ENCODE peak calls at places on chromosomes 12 and 14, in ten cellular contexts. F is CD8-positive, alpha-beta T cell; Z is stomach; P is cardiac muscle cell; M is fibroblast of pulmonary artery; H is NB4; B is AG09319; A is tibial nerve; I is transverse colon; T is osteocyte. V is an unnamed sample.

GRCh38 chr12:40104461-40105264 is 1.2 kb downstream of the SLC2A13 start:
- DNase-seq in F (no peak), Z (no peak), P (no peak), M (no peak), H (no peak), B (no peak), A (no peak), I (peak; percentile 33), T (no peak), V (no peak)

GRCh38 chr12:76451528-76451927 is 103.3 kb upstream of the BBS10 start:
- DNase-seq in F (no peak), Z (no peak), P (no peak), M (no peak), H (no peak), B (no peak), A (no peak), I (no peak), T (no peak), V (no peak)

GRCh38 chr12:42446761-42447160 is 120.8 kb downstream of the PPHLN1 start:
- DNase-seq in F (no peak), Z (no peak), P (no peak), M (peak; percentile 29), H (no peak), B (no peak), A (no peak), I (no peak), T (no peak), V (no peak)

GRCh38 chr14:56587701-56588100 is 8.1 kb downstream of the TMEM260 start:
- DNase-seq in F (no peak), Z (no peak), P (no peak), M (no peak), H (no peak), B (no peak), A (no peak), I (no peak), T (no peak), V (no peak)

GRCh38 chr12:81992461-81992860 is 233.3 kb upstream of the PPFIA2 start:
- DNase-seq in F (peak; percentile 56), Z (peak; percentile 34), P (peak; percentile 48), M (no peak), H (peak; percentile 32), B (no peak), A (no peak), I (peak; percentile 7), T (no peak), V (peak; percentile 24)

GRCh38 chr12:10849425-10849878 is at the start of gene PRR4:
- DNase-seq in F (no peak), Z (no peak), P (no peak), M (no peak), H (no peak), B (no peak), A (no peak), I (no peak), T (no peak), V (no peak)

GRCh38 chr12:95996034-95996658 is at the start of gene HAL:
- DNase-seq in F (no peak), Z (peak; percentile 45), P (no peak), M (peak; percentile 34), H (peak; percentile 97), B (no peak), A (no peak), I (peak; percentile 18), T (no peak), V (no peak)

GRCh38 chr14:91317381-91318313 is 73.1 kb upstream of the GPR68 start:
- DNase-seq in F (peak; percentile 98), Z (peak; percentile 83), P (no peak), M (peak; percentile 58), H (peak; percentile 93), B (no peak), A (no peak), I (peak; percentile 87), T (no peak), V (no peak)

GRCh38 chr12:109767991-109768900 is 54.6 kb downstream of the FAM222A start:
- DNase-seq in F (no peak), Z (peak; percentile 21), P (no peak), M (no peak), H (no peak), B (no peak), A (no peak), I (no peak), T (no peak), V (no peak)

GRCh38 chr12:18799561-18799960 is 61.6 kb downstream of the CAPZA3 start:
- DNase-seq in F (no peak), Z (no peak), P (no peak), M (peak; percentile 65), H (no peak), B (no peak), A (no peak), I (no peak), T (no peak), V (no peak)

GRCh38 chr12:30796508-30796780 is 41.7 kb upstream of the CAPRIN2 start:
- DNase-seq in F (no peak), Z (no peak), P (peak; percentile 85), M (peak; percentile 66), H (no peak), B (peak; percentile 54), A (no peak), I (peak; percentile 13), T (no peak), V (no peak)

GRCh38 chr14:23622990-23623389 is 13.2 kb upstream of the DHRS2 start:
- DNase-seq in F (peak; percentile 15), Z (no peak), P (no peak), M (no peak), H (no peak), B (no peak), A (no peak), I (no peak), T (no peak), V (no peak)

GRCh38 chr14:64501326-64502171 is 2.1 kb downstream of the ZBTB25 start:
- DNase-seq in F (no peak), Z (peak; percentile 43), P (no peak), M (peak; percentile 86), H (peak; percentile 40), B (no peak), A (peak; percentile 24), I (peak; percentile 68), T (no peak), V (no peak)

GRCh38 chr12:6662906-6663742 is at the start of gene ING4:
- DNase-seq in F (peak; percentile 95), Z (peak; percentile 98), P (peak; percentile 99), M (peak; percentile 100), H (peak; percentile 99), B (peak; percentile 99), A (peak; percentile 94), I (peak; percentile 98), T (peak; percentile 98), V (peak; percentile 88)

GRCh38 chr12:6672143-6672542 is 9.2 kb upstream of the ING4 start:
- DNase-seq in F (no peak), Z (no peak), P (no peak), M (no peak), H (no peak), B (no peak), A (no peak), I (no peak), T (no peak), V (no peak)

GRCh38 chr12:6664902-6665301 is 2.0 kb upstream of the ING4 start:
- DNase-seq in F (no peak), Z (no peak), P (no peak), M (no peak), H (peak; percentile 83), B (no peak), A (no peak), I (no peak), T (no peak), V (no peak)

GRCh38 chr12:6666211-6666610 is 3.3 kb upstream of the ING4 start:
- DNase-seq in F (no peak), Z (no peak), P (no peak), M (no peak), H (no peak), B (no peak), A (no peak), I (no peak), T (no peak), V (no peak)

GRCh38 chr12:6667559-6668210 is 4.8 kb upstream of the ING4 start:
- DNase-seq in F (no peak), Z (no peak), P (no peak), M (no peak), H (no peak), B (no peak), A (no peak), I (no peak), T (no peak), V (no peak)
- TF ChIP-seq CTCF in F (no peak), Z (no peak), P (no peak), M (peak; percentile 21), H (no peak), B (no peak), A (no peak), I (peak; percentile 14), T (no peak), V (no peak)

GRCh38 chr12:66120477-66120876 is 10.1 kb downstream of the LLPH start:
- DNase-seq in F (no peak), Z (no peak), P (no peak), M (no peak), H (no peak), B (no peak), A (no peak), I (no peak), T (no peak), V (no peak)
- TF ChIP-seq CTCF in F (no peak), Z (no peak), P (no peak), M (peak; percentile 9), H (peak; percentile 11), B (no peak), A (no peak), I (no peak), T (peak; percentile 24), V (no peak)

GRCh38 chr12:100668939-100669536 is 95.6 kb downstream of the GAS2L3 start:
- DNase-seq in F (no peak), Z (peak; percentile 75), P (peak; percentile 82), M (peak; percentile 81), H (peak; percentile 71), B (no peak), A (peak; percentile 21), I (peak; percentile 80), T (peak; percentile 88), V (peak; percentile 89)
- TF ChIP-seq CTCF in F (peak; percentile 51), Z (no peak), P (peak; percentile 97), M (peak; percentile 99), H (peak; percentile 99), B (peak; percentile 89), A (peak; percentile 57), I (peak; percentile 79), T (peak; percentile 83), V (peak; percentile 92)

GRCh38 chr14:21617614-21618013 is 17.1 kb downstream of the OR10G2 start:
- DNase-seq in F (no peak), Z (no peak), P (no peak), M (no peak), H (no peak), B (no peak), A (no peak), I (no peak), T (no peak), V (no peak)
- TF ChIP-seq CTCF in F (no peak), Z (no peak), P (no peak), M (no peak), H (no peak), B (no peak), A (no peak), I (no peak), T (no peak), V (no peak)

V was measured in endothelial cell.